ENCODE peak calls at places on chromosomes 13 and 19, in eight cellular contexts. V, E, S, Y, R, J, M and K are unnamed samples.

GRCh38 chr19:47839913-47840312 is 18.2 kb downstream of the CRX start:
- DNase-seq in V (no peak), E (no peak), S (no peak), Y (no peak), R (no peak), J (peak; percentile 83), M (no peak), K (no peak)

GRCh38 chr13:75685239-75685697 is 49.1 kb downstream of the LMO7 start:
- DNase-seq in V (no peak), E (no peak), S (no peak), Y (no peak), R (no peak), J (peak; percentile 49), M (no peak), K (no peak)

GRCh38 chr19:10122066-10122465 is 2.4 kb upstream of the EIF3G start:
- DNase-seq in V (no peak), E (no peak), S (no peak), Y (no peak), R (no peak), J (no peak), M (no peak), K (no peak)

GRCh38 chr19:48368942-48369341 is 4.8 kb downstream of the SYNGR4 start:
- DNase-seq in V (no peak), E (no peak), S (no peak), Y (no peak), R (no peak), J (no peak), M (no peak), K (no peak)

GRCh38 chr13:20151016-20151415 is 9.8 kb downstream of the GJA3 start:
- DNase-seq in V (no peak), E (no peak), S (no peak), Y (no peak), R (no peak), J (no peak), M (no peak), K (no peak)

GRCh38 chr19:3397266-3398022 is 31.1 kb downstream of the NFIC start:
- DNase-seq in V (no peak), E (no peak), S (no peak), Y (peak; percentile 76), R (peak; percentile 60), J (peak; percentile 30), M (peak; percentile 85), K (no peak)

GRCh38 chr19:34319230-34319585 is 45.8 kb upstream of the GPI start:
- DNase-seq in V (no peak), E (no peak), S (no peak), Y (no peak), R (no peak), J (no peak), M (no peak), K (no peak)

GRCh38 chr13:74770361-74770760 is 636.2 kb upstream of the KLF12 start:
- DNase-seq in V (no peak), E (no peak), S (no peak), Y (no peak), R (no peak), J (no peak), M (no peak), K (no peak)

GRCh38 chr19:35844482-35845214 is 7.7 kb downstream of the NPHS1 start:
- DNase-seq in V (no peak), E (no peak), S (no peak), Y (no peak), R (no peak), J (no peak), M (peak; percentile 12), K (no peak)

GRCh38 chr19:16920816-16921529 is 32.2 kb downstream of the F2RL3 start:
- DNase-seq in V (no peak), E (no peak), S (no peak), Y (no peak), R (no peak), J (no peak), M (no peak), K (no peak)

GRCh38 chr19:58558066-58558622 is at the start of gene UBE2M:
- DNase-seq in V (peak; percentile 83), E (no peak), S (no peak), Y (peak; percentile 81), R (no peak), J (no peak), M (peak; percentile 91), K (peak; percentile 57)

GRCh38 chr13:36612242-36612641 is 61.6 kb upstream of the SERTM1 start:
- DNase-seq in V (no peak), E (no peak), S (no peak), Y (no peak), R (no peak), J (no peak), M (no peak), K (no peak)

GRCh38 chr19:10010247-10010691 is at the start of gene COL5A3:
- DNase-seq in V (peak; percentile 78), E (no peak), S (no peak), Y (peak; percentile 84), R (no peak), J (peak; percentile 69), M (no peak), K (no peak)

GRCh38 chr19:18147396-18147795 is 5.6 kb upstream of the PIK3R2 start:
- DNase-seq in V (no peak), E (no peak), S (no peak), Y (no peak), R (no peak), J (no peak), M (no peak), K (no peak)

GRCh38 chr19:13120817-13121216 is 2.8 kb downstream of the NACC1 start:
- DNase-seq in V (no peak), E (no peak), S (no peak), Y (no peak), R (no peak), J (no peak), M (no peak), K (no peak)

GRCh38 chr13:26681036-26681435 is 79.5 kb downstream of the GPR12 start:
- DNase-seq in V (no peak), E (no peak), S (no peak), Y (no peak), R (no peak), J (no peak), M (no peak), K (no peak)

GRCh38 chr19:18119243-18120105 is 21.9 kb downstream of the MAST3 start:
- DNase-seq in V (no peak), E (no peak), S (no peak), Y (no peak), R (peak; percentile 61), J (no peak), M (no peak), K (peak; percentile 63)

GRCh38 chr13:84137292-84137691 is 255.0 kb upstream of the SLITRK1 start:
- DNase-seq in V (no peak), E (peak; percentile 91), S (no peak), Y (no peak), R (no peak), J (no peak), M (no peak), K (no peak)

GRCh38 chr13:109481046-109481445 is 305.3 kb downstream of the IRS2 start:
- DNase-seq in V (no peak), E (no peak), S (no peak), Y (no peak), R (no peak), J (no peak), M (no peak), K (no peak)

GRCh38 chr13:98014766-98015165 is 61.3 kb downstream of the IPO5 start:
- DNase-seq in V (no peak), E (no peak), S (no peak), Y (no peak), R (no peak), J (no peak), M (no peak), K (no peak)

GRCh38 chr13:107835339-107836018 is 379.9 kb downstream of the LIG4 start:
- DNase-seq in V (no peak), E (peak; percentile 8), S (no peak), Y (no peak), R (no peak), J (no peak), M (no peak), K (no peak)

GRCh38 chr19:55362990-55363716 is at the start of gene GARIN5B:
- DNase-seq in V (no peak), E (no peak), S (no peak), Y (no peak), R (no peak), J (peak; percentile 66), M (no peak), K (no peak)

GRCh38 chr13:30319703-30320102 is 12.4 kb upstream of the KATNAL1 start:
- DNase-seq in V (no peak), E (no peak), S (no peak), Y (peak; percentile 51), R (no peak), J (no peak), M (no peak), K (no peak)

GRCh38 chr19:54389556-54389955 is 24.8 kb upstream of the LAIR1 start:
- DNase-seq in V (no peak), E (peak; percentile 86), S (no peak), Y (no peak), R (no peak), J (no peak), M (no peak), K (no peak)

GRCh38 chr13:30477346-30478235 is 11.9 kb upstream of the HMGB1 start:
- DNase-seq in V (no peak), E (peak; percentile 80), S (no peak), Y (no peak), R (no peak), J (no peak), M (no peak), K (peak; percentile 62)